ENCODE peak calls at places on chromosomes 6 and 20, in four cellular contexts. A, T, P and N are unnamed samples.

GRCh38 chr6:71287038-71287437 is 1.6 kb upstream of the OGFRL1 start:
- DNase-seq in A (no peak), T (no peak), P (no peak), N (no peak)

GRCh38 chr6:106546322-106547052 is 82.8 kb downstream of the RTN4IP1 start:
- DNase-seq in A (no peak), T (no peak), P (no peak), N (no peak)

GRCh38 chr6:28648035-28648877 is 122.6 kb downstream of the GPX5 start:
- DNase-seq in A (no peak), T (no peak), P (no peak), N (no peak)

GRCh38 chr6:147194652-147195403 is 9.4 kb upstream of the STXBP5 start:
- DNase-seq in A (no peak), T (no peak), P (no peak), N (no peak)

GRCh38 chr6:127518212-127518709 is 874 bp downstream of the MTCL3 start:
- DNase-seq in A (no peak), T (no peak), P (no peak), N (no peak)

GRCh38 chr6:111119550-111120329 is 32.4 kb downstream of the SLC16A10 start:
- DNase-seq in A (no peak), T (no peak), P (no peak), N (no peak)

GRCh38 chr20:58997141-58997770 is 9.8 kb downstream of the CTSZ start:
- DNase-seq in A (no peak), T (no peak), P (no peak), N (no peak)

GRCh38 chr20:25573288-25574251 is 11.8 kb downstream of the NINL start:
- DNase-seq in A (no peak), T (no peak), P (no peak), N (no peak)

GRCh38 chr6:19836799-19837510 is at the start of gene ID4:
- DNase-seq in A (peak), T (no peak), P (no peak), N (no peak)

GRCh38 chr6:41645007-41645618 is 6.8 kb downstream of the MDFI start:
- DNase-seq in A (no peak), T (no peak), P (no peak), N (no peak)

GRCh38 chr20:16714765-16715164 is 15.1 kb upstream of the SNRPB2 start:
- DNase-seq in A (no peak), T (no peak), P (no peak), N (no peak)

GRCh38 chr20:17533396-17533795 is 2.2 kb upstream of the BFSP1 start:
- DNase-seq in A (no peak), T (no peak), P (no peak), N (no peak)

GRCh38 chr20:14992071-14992654 is 654.8 kb upstream of the FLRT3 start:
- DNase-seq in A (no peak), T (no peak), P (no peak), N (no peak)